ENCODE peak calls at places on chromosomes 6 and 20, in four cellular contexts. D is stomach, Q is GM12864, E is fibroblast of pulmonary artery. W is an unnamed sample.
A peak's percentile ranks its signal among the peaks of the same experiment; 100 is the strongest.

GRCh38 chr20:58469500-58470129 is 45.6 kb downstream of the APCDD1L start:
- DNase-seq in D (no peak), E (no peak), Q (no peak), W (no peak)

GRCh38 chr6:155254139-155254538 is 9.7 kb upstream of the CLDN20 start:
- DNase-seq in E (no peak), Q (no peak), D (no peak), W (no peak)

GRCh38 chr20:60136640-60137411 is 178.6 kb downstream of the CDH26 start:
- DNase-seq in D (no peak), E (no peak), Q (no peak), W (no peak)

GRCh38 chr20:38748863-38749153 is 548 bp downstream of the ACTR5 start:
- DNase-seq in E (no peak), D (no peak), Q (no peak), W (peak; percentile 60)

GRCh38 chr6:89997456-89998445 is 103.5 kb downstream of the GJA10 start:
- DNase-seq in D (no peak), Q (no peak), E (peak; percentile 33), W (no peak)

GRCh38 chr6:167799033-167799933 is 27.4 kb upstream of the AFDN start:
- DNase-seq in E (peak; percentile 60), Q (no peak), D (no peak), W (no peak)

GRCh38 chr20:6519556-6519955 is 247.9 kb upstream of the BMP2 start:
- DNase-seq in D (no peak), E (peak; percentile 69), Q (no peak), W (no peak)

GRCh38 chr20:4749326-4749725 is 27.6 kb downstream of the PRND start:
- DNase-seq in Q (no peak), E (no peak), D (no peak), W (no peak)

GRCh38 chr6:134938896-134939295 is 11.0 kb downstream of the ALDH8A1 start:
- DNase-seq in D (no peak), E (peak; percentile 14), Q (peak; percentile 25), W (peak; percentile 59)

GRCh38 chr6:5501837-5502236 is 240.5 kb downstream of the FARS2 start:
- DNase-seq in D (no peak), E (no peak), Q (no peak), W (no peak)

GRCh38 chr6:31723245-31723979 is at the start of gene MPIG6B:
- DNase-seq in D (no peak), E (no peak), Q (no peak), W (no peak)

GRCh38 chr20:47703748-47704147 is 81.5 kb downstream of the SULF2 start:
- DNase-seq in E (peak; percentile 56), D (no peak), Q (no peak), W (no peak)

GRCh38 chr20:63917811-63918210 is 22.9 kb downstream of the DNAJC5 start:
- DNase-seq in Q (no peak), D (no peak), E (no peak), W (no peak)

GRCh38 chr6:50989123-50989522 is 170.5 kb downstream of the TFAP2B start:
- DNase-seq in Q (no peak), E (no peak), D (no peak), W (no peak)

DNA sequence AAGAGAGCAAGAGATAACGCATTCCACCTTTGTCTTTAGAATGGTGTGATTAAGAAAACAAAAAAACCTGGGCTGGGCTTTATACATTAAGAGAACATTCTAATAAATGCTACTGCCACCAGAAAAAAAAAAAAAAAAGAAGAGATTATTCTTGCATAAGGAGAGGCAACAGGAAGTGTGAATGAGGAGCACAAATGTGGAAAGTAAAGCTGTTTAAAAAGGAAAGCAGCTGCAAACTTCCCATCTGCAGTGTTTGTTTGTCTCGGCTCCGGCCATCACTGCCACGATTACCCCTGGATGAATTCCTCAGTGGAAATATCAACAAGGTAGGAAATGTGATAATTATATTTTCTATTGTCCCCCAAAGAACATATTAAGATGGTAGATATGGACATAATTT is 223.9 kb downstream of the PHF3 start:
- DNase-seq in Q (no peak), D (no peak), E (peak; percentile 33), W (no peak)
- H3K4me3 ChIP-seq in Q (no peak overlapping the region), D (no peak overlapping the region), E (no peak overlapping the region), W (no peak overlapping the region)

GRCh38 chr6:74574794-74575193 is 631.1 kb downstream of the COL12A1 start:
- DNase-seq in D (no peak), Q (no peak), E (peak; percentile 59), W (peak; percentile 25)
- TF ChIP-seq CTCF in D (peak; percentile 11), Q (peak; percentile 63), E (peak; percentile 67), W (peak; percentile 31)

GRCh38 chr6:81969814-81970213 is 217.3 kb upstream of the TENT5A start:
- DNase-seq in E (no peak), Q (no peak), D (no peak), W (no peak)
- H3K4me3 ChIP-seq in E (no peak overlapping the region), Q (no peak overlapping the region), D (no peak overlapping the region), W (no peak overlapping the region)

DNA sequence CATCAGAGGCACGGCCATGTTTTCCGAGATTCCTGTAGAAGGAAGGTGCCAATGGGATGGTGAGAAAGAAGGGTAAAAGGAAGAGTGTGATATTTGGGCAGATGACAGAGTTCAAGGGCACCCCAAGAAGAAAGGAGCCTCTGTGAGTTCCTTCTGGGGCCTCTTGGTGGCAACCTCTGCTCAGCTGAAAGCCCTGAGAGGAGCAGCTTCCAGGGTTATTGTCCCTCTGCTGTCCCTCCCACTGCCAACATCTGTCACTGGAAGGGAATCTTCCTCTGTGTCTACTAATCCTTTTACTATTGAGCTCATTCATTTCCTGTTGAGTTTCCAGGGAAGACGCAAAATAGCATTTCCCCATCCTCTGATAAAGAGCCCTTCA is 40.0 kb upstream of the KCNK16 start:
- DNase-seq in Q (no peak), D (no peak), E (peak; percentile 10), W (no peak)
- TF ChIP-seq CTCF in Q (peak; percentile 30), D (no peak), E (no peak), W (peak; percentile 13)

DNA sequence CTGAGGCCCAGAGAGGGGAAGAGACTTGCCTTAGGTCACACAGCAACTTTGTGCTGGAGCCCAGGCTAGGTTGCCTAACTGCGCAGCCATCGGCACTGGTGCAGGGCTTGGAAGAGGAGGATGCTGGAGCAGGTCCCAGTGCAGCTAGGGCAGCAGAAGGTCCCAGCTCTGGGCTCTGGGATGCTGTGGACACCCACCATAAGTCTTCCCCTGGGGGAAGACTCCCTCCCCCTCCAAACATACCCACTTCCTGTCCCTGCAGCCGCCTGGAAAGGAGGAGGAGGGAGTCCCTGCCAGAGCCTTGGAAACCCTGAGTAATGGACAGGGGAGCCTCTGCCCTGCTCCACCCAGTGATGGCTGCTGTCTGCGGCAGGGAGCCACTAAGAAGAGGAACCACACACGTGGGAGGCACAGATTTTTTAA is 93.6 kb downstream of the NCR2 start:
- DNase-seq in D (no peak), Q (no peak), E (peak; percentile 13), W (no peak)
- H3K4me3 ChIP-seq in D (no peak overlapping the region), Q (no peak overlapping the region), E (no peak overlapping the region), W (no peak overlapping the region)

DNA sequence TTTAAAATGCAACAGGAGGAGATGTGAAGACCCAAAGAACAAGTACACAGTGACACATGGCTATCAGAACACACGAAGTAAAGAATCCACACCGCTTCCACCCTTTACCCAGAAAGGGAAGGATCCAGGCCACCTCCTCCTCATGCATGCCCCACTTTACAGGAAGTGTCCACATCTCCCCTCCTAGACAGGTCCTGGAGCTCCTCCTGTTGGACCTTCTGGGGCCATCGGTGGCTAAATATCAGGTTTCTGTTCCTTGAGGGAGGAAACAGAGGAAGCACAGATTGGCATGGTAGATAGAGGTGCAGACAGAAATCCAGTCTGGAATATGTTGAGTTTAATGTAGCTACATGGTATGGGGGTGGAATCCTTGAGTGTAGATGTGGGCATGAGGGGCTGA is 10.9 kb downstream of the NINL start:
- DNase-seq in D (no peak), Q (no peak), E (peak; percentile 61), W (no peak)
- TF ChIP-seq CTCF in D (no peak), Q (no peak), E (peak; percentile 55), W (no peak)

DNA sequence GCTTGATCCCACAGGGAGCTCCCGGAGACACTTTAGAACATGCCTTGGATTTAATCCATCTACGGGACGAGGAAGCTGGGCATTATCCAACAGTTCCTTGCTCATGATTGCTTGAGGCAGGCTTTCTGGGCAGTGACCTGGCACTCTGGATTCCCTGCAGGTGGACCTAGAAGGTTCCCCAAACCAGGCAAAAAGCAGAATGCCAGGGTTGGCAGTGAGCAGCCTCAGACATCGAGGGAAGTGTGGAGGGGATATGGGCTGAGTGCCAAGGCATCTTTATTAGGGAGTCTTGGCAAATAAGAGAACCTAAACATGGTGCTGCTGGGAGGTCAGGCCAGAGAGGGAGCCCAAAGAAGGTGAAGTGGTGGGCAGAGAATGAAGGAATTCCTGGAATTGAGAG is 158.5 kb downstream of the CD83 start:
- DNase-seq in D (no peak), E (no peak), Q (no peak), W (no peak)
- H3K4me3 ChIP-seq in D (no peak overlapping the region), E (no peak overlapping the region), Q (no peak overlapping the region), W (no peak overlapping the region)

GRCh38 chr6:28598757-28599686 is 73.3 kb downstream of the GPX5 start:
- DNase-seq in D (no peak), E (no peak), Q (no peak), W (no peak)

GRCh38 chr6:28600188-28600587 is 74.5 kb downstream of the GPX5 start:
- DNase-seq in Q (no peak), E (no peak), D (no peak), W (no peak)

GRCh38 chr6:28597924-28598323 is 72.2 kb downstream of the GPX5 start:
- DNase-seq in Q (no peak), D (no peak), E (peak; percentile 17), W (no peak)

GRCh38 chr6:28597217-28597835 is 71.6 kb downstream of the GPX5 start:
- DNase-seq in Q (no peak), E (peak; percentile 63), D (no peak), W (peak; percentile 46)
- TF ChIP-seq CTCF in Q (no peak), E (no peak), D (no peak), W (no peak)

GRCh38 chr20:57352305-57352704 is 1.2 kb downstream of the RAE1 start:
- DNase-seq in D (no peak), E (no peak), Q (no peak), W (no peak)
- H3K4me3 ChIP-seq in D (peak overlapping the region; percentile 80), E (peak overlapping the region; percentile 73), Q (peak overlapping the region; percentile 95), W (peak overlapping the region; percentile 97)

W was measured in GM12865.